ENCODE peak calls at places on chromosome 9, in four cellular contexts. E is IMR-90, S is neuronal stem cell, N is mesenchymal stem cell. A is an unnamed sample.

GRCh38 chr9:128323192-128323730 is 622 bp downstream of the COQ4 start:
- DNase-seq in E (peak), S (no peak), N (peak), A (no peak)

GRCh38 chr9:27133817-27134216 is 24.8 kb downstream of the TEK start:
- DNase-seq in E (no peak), S (no peak), N (no peak), A (no peak)

GRCh38 chr9:122904466-122904822 is 715 bp downstream of the RC3H2 start:
- DNase-seq in E (peak), S (no peak), N (peak), A (no peak)

GRCh38 chr9:108117775-108118174 is 628.2 kb upstream of the KLF4 start:
- DNase-seq in E (no peak), S (no peak), N (no peak), A (no peak)

GRCh38 chr9:75181748-75182147 is 93.4 kb downstream of the OSTF1 start:
- DNase-seq in E (peak), S (no peak), N (peak), A (no peak)

GRCh38 chr9:136856541-136857141 is 4.5 kb downstream of the MAMDC4 start:
- DNase-seq in E (no peak), S (no peak), N (no peak), A (peak)

GRCh38 chr9:121689461-121690157 is 38.2 kb downstream of the DAB2IP start:
- DNase-seq in E (no peak), S (no peak), N (no peak), A (no peak)

GRCh38 chr9:120463765-120464164 is 116.2 kb downstream of the CDK5RAP2 start:
- DNase-seq in E (no peak), S (no peak), N (no peak), A (no peak)

GRCh38 chr9:93896496-93897033 is 58.6 kb downstream of the BARX1 start:
- DNase-seq in E (no peak), S (no peak), N (no peak), A (no peak)

GRCh38 chr9:81318571-81318970 is 370.8 kb downstream of the TLE1 start:
- DNase-seq in E (peak), S (no peak), N (peak), A (no peak)

GRCh38 chr9:95757026-95757425 is 118.5 kb upstream of the ERCC6L2 start:
- DNase-seq in E (peak), S (no peak), N (peak), A (no peak)

GRCh38 chr9:128056887-128057723 is 10.0 kb downstream of the NAIF1 start:
- DNase-seq in E (peak), S (no peak), N (peak), A (no peak)

GRCh38 chr9:131260751-131261452 is 15.4 kb downstream of the FAM78A start:
- DNase-seq in E (no peak), S (no peak), N (no peak), A (no peak)

GRCh38 chr9:131258698-131259431 is 17.4 kb downstream of the FAM78A start:
- DNase-seq in E (no peak), S (no peak), N (no peak), A (no peak)

GRCh38 chr9:131258186-131258585 is 18.1 kb downstream of the FAM78A start:
- DNase-seq in E (no peak), S (no peak), N (no peak), A (no peak)

GRCh38 chr9:131259916-131260597 is 16.3 kb downstream of the FAM78A start:
- DNase-seq in E (no peak), S (no peak), N (no peak), A (no peak)

DNA sequence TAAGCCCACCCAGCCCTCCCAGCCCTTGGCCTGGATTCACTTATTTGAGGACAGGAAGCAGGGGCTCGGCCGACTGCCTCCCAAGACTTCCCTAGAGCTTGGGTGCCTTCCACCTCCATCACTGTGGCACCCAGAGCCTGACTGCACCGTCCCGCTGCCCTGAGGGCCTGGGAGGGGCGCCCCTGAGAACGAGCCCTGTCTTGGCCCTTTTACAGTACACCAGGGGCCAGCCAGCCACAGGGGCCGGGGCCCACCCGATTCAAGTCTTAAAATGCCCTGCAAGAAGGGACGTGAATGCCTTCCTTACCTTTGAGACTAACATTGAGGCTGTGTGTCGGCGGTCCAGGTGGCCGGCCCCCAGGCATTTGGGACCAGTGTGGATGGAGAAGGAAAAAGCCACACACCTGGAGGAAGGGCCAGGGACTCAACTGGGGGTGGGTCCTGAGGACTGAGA is 16.9 kb downstream of the FAM78A start:
- DNase-seq in E (no peak), S (no peak), N (no peak), A (no peak)
- H3K14ac ChIP-seq in E (no peak), S (peak), N (no peak), A (no peak)

GRCh38 chr9:100309992-100310391 is 42.8 kb downstream of the TEX10 start:
- DNase-seq in E (no peak), S (no peak), N (no peak), A (no peak)
- H2AK5ac ChIP-seq in E (peak), S (no peak), N (no peak), A (no peak)

DNA sequence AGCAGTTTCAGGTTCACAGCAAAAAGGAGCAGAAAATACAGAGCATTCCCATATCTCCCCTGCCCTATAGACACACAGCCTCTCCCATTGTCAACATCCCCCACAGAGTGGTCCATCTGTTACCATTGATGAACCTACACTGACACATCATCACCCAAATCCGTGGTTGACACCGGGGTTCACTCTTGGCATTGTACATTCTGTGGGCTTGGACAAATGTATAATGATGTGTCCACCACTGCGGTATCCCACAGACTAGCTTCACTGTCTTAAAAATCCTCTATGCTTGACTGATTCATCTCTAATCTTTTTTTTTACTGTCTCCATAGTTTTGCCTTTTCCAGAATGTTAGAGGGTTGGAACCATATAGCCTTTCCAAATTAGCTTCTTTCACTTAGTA is 120.8 kb upstream of the SPATA31C2 start:
- DNase-seq in E (no peak), S (no peak), N (no peak), A (no peak)
- H3K14ac ChIP-seq in E (no peak), S (no peak), N (no peak), A (no peak)

DNA sequence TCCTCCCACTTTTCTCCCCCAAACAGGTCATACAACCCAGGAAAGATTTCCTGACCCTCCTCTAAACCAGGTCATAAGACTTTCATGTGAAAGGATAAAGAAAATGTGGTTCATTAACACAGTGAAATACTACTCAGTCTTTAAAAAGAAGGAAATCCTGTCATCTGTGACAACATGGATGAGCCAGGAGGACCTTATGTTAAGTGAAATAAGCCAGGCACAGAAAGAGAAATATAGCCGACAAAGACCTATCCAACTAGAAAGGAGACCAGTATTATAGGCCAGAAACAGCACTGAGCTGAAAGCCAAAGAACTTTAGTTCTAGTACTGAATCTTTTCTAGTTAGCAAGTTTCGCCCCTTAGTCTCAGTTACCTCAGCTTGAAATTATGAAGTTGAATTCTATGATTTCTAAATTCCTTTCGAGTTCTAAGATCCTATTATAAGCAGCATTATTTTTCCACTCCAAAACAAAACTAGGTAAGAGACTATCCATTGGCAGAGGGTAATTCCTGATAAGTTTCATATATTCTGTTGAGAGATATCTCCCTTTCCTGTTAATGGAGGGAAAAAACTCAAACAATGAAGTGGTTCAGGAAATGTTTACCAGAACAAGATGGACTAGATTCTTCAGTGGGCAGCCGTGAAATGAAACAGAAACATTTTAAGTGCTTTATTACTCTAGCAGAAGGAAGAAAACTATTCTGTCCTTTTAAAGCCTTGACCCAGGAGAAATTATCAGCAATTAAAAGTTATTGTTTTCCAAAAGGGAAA is 42.5 kb downstream of the GNA14 start:
- DNase-seq in E (no peak), S (no peak), N (peak), A (no peak)
- H2AK5ac ChIP-seq in E (no peak), S (no peak), N (no peak), A (no peak)

GRCh38 chr9:35105126-35105525 is 2.2 kb upstream of the STOML2 start:
- DNase-seq in E (no peak), S (no peak), N (no peak), A (no peak)

GRCh38 chr9:35104586-35104985 is 1.7 kb upstream of the STOML2 start:
- DNase-seq in E (no peak), S (no peak), N (no peak), A (no peak)

GRCh38 chr9:35102769-35103659 is at the start of gene STOML2:
- DNase-seq in E (peak), S (peak), N (peak), A (peak)

GRCh38 chr9:35103660-35104191 is 795 bp upstream of the STOML2 start:
- DNase-seq in E (no peak), S (no peak), N (no peak), A (no peak)

DNA sequence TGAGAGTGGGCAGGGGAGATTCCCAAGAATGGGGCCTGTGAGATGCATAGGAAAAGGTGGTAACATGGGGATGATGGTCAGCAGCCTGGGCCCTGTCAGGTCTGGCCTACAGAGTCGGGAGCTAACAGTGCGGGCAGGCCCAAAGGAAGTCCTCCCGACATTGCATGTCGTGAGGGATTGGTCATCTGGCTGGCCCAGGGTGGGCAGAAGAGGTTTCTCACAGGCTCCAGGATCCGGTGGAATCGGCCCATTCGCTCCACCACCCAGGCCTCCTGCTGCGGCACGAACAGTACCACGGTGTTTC is 514 bp downstream of the STOML2 start:
- DNase-seq in E (peak), S (no peak), N (peak), A (no peak)
- H3K14ac ChIP-seq in E (peak), S (no peak), N (no peak), A (no peak)

DNA sequence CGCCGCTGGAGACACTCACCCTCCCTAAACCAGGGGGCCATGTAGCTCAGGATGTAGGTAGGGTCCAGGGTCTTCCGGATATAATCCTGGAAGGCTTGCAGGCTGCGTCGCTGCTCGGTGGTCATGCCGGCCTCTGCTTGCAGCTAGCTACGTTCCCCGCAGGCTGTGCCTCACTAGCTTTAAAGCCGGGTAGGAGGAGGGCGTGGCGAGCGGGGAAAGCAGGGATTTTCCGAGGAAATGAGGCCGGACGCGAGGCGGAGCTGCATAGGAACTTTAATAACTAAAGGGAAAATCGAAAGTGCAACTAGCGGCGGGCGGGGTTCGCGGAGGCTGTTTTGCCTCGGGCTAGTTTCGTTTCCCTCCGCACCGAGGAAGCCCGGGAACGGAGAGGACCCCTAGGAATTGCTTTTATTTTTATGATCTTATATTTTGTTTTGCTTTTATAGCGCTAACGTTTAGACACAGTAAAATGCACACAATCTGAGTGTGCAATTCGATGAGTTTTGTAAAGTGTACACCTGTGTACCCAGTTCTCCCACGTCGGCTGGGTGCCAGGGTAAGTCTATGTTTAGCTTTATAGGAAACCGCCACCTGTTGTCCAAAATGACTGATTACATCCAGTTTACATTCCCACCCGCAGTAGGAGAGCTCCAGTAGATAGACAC is at the start of gene RIGI:
- DNase-seq in E (peak), S (peak), N (peak), A (peak)
- H2AK5ac ChIP-seq in E (peak), S (no peak), N (no peak), A (no peak)

A was measured in H1.